ENCODE peak calls at places on chromosomes 5 and 9, in seven cellular contexts. F, M, J, E, U, R and P are unnamed samples.

GRCh38 chr5:132760601-132761317 is 13.5 kb downstream of the CCNI2 start:
- DNase-seq in R (no peak), U (peak), E (no peak), M (no peak), J (no peak), F (no peak), P (no peak)

GRCh38 chr5:126561908-126562307 is 33.1 kb downstream of the ALDH7A1 start:
- DNase-seq in U (no peak), E (no peak), R (no peak), J (no peak), F (no peak), M (no peak), P (no peak)

GRCh38 chr5:167694562-167694961 is 596.9 kb upstream of the WWC1 start:
- DNase-seq in R (no peak), U (no peak), M (no peak), J (no peak), F (no peak), E (no peak), P (no peak)

GRCh38 chr9:96139592-96140251 is 162.3 kb downstream of the HSD17B3 start:
- DNase-seq in R (peak), M (no peak), E (no peak), F (no peak), J (no peak), U (no peak), P (no peak)

GRCh38 chr5:160269017-160269416 is 39.7 kb downstream of the FABP6 start:
- DNase-seq in E (no peak), F (no peak), M (no peak), R (peak), U (no peak), J (peak), P (no peak)

GRCh38 chr9:111438576-111439235 is 45.5 kb downstream of the ECPAS start:
- DNase-seq in E (no peak), R (peak), M (no peak), U (no peak), J (no peak), F (no peak), P (peak)

GRCh38 chr9:35562895-35563746 is 41.9 kb upstream of the TESK1 start:
- DNase-seq in U (no peak), J (no peak), M (no peak), R (no peak), F (no peak), E (no peak), P (no peak)

GRCh38 chr5:97728920-97729319 is 545.9 kb upstream of the RIOK2 start:
- DNase-seq in M (no peak), U (no peak), J (no peak), R (no peak), E (no peak), F (no peak), P (no peak)